ENCODE peak calls at places on chromosomes 13 and 19, in seven cellular contexts. One of them, this sample, is unnamed.

GRCh38 chr19:12676384-12676792 is 5.3 kb downstream of the DHPS start:
- DNase-seq in T-helper 2 cell: peak; percentile 80
- DNase-seq in GM04503: no peak
- DNase-seq in spleen: peak; percentile 95
- DNase-seq in stimulated activated CD4-positive, alpha-beta T cell treated with anti-CD3 and anti-CD28 coated beads, TNF-alpha, amount 100 ng/mL, for 4 hours: peak; percentile 66
- DNase-seq in T-helper 1 cell: peak; percentile 65
- DNase-seq in astrocyte of the spinal cord: peak; percentile 64
- DNase-seq in this sample: peak; percentile 94

GRCh38 chr13:98613591-98613990 is 36.7 kb upstream of the STK24 start:
- DNase-seq in T-helper 2 cell: no peak
- DNase-seq in GM04503: no peak
- DNase-seq in spleen: no peak
- DNase-seq in stimulated activated CD4-positive, alpha-beta T cell treated with anti-CD3 and anti-CD28 coated beads, TNF-alpha, amount 100 ng/mL, for 4 hours: no peak
- DNase-seq in T-helper 1 cell: no peak
- DNase-seq in astrocyte of the spinal cord: no peak
- DNase-seq in this sample: no peak

GRCh38 chr19:48344892-48345291 is 18.8 kb downstream of the TMEM143 start:
- DNase-seq in T-helper 2 cell: no peak
- DNase-seq in GM04503: no peak
- DNase-seq in spleen: no peak
- DNase-seq in stimulated activated CD4-positive, alpha-beta T cell treated with anti-CD3 and anti-CD28 coated beads, TNF-alpha, amount 100 ng/mL, for 4 hours: no peak
- DNase-seq in T-helper 1 cell: no peak
- DNase-seq in astrocyte of the spinal cord: no peak
- DNase-seq in this sample: no peak

GRCh38 chr13:36275190-36276002 is 22.2 kb downstream of the CCDC169 start:
- DNase-seq in T-helper 2 cell: peak; percentile 31
- DNase-seq in GM04503: no peak
- DNase-seq in spleen: no peak
- DNase-seq in stimulated activated CD4-positive, alpha-beta T cell treated with anti-CD3 and anti-CD28 coated beads, TNF-alpha, amount 100 ng/mL, for 4 hours: no peak
- DNase-seq in T-helper 1 cell: no peak
- DNase-seq in astrocyte of the spinal cord: peak; percentile 82
- DNase-seq in this sample: no peak

GRCh38 chr19:51903192-51903591 is 1.6 kb downstream of the ZNF649 start:
- DNase-seq in T-helper 2 cell: no peak
- DNase-seq in GM04503: no peak
- DNase-seq in spleen: no peak
- DNase-seq in stimulated activated CD4-positive, alpha-beta T cell treated with anti-CD3 and anti-CD28 coated beads, TNF-alpha, amount 100 ng/mL, for 4 hours: no peak
- DNase-seq in T-helper 1 cell: no peak
- DNase-seq in astrocyte of the spinal cord: no peak
- DNase-seq in this sample: no peak

GRCh38 chr13:94079876-94080275 is 399.6 kb downstream of the DCT start:
- DNase-seq in T-helper 2 cell: no peak
- DNase-seq in GM04503: peak; percentile 52
- DNase-seq in spleen: no peak
- DNase-seq in stimulated activated CD4-positive, alpha-beta T cell treated with anti-CD3 and anti-CD28 coated beads, TNF-alpha, amount 100 ng/mL, for 4 hours: no peak
- DNase-seq in T-helper 1 cell: no peak
- DNase-seq in astrocyte of the spinal cord: peak; percentile 64
- DNase-seq in this sample: no peak

GRCh38 chr19:35991731-35992450 is 3.1 kb upstream of the SDHAF1 start:
- DNase-seq in T-helper 2 cell: no peak
- DNase-seq in GM04503: no peak
- DNase-seq in spleen: no peak
- DNase-seq in stimulated activated CD4-positive, alpha-beta T cell treated with anti-CD3 and anti-CD28 coated beads, TNF-alpha, amount 100 ng/mL, for 4 hours: no peak
- DNase-seq in T-helper 1 cell: no peak
- DNase-seq in astrocyte of the spinal cord: no peak
- DNase-seq in this sample: no peak

GRCh38 chr19:16621165-16621800 is 6.7 kb downstream of the MED26 start:
- DNase-seq in T-helper 2 cell: no peak
- DNase-seq in GM04503: no peak
- DNase-seq in spleen: no peak
- DNase-seq in stimulated activated CD4-positive, alpha-beta T cell treated with anti-CD3 and anti-CD28 coated beads, TNF-alpha, amount 100 ng/mL, for 4 hours: no peak
- DNase-seq in T-helper 1 cell: no peak
- DNase-seq in astrocyte of the spinal cord: no peak
- DNase-seq in this sample: no peak

GRCh38 chr13:28394422-28394821 is 100.5 kb downstream of the FLT1 start:
- DNase-seq in T-helper 2 cell: no peak
- DNase-seq in GM04503: no peak
- DNase-seq in spleen: no peak
- DNase-seq in stimulated activated CD4-positive, alpha-beta T cell treated with anti-CD3 and anti-CD28 coated beads, TNF-alpha, amount 100 ng/mL, for 4 hours: no peak
- DNase-seq in T-helper 1 cell: no peak
- DNase-seq in astrocyte of the spinal cord: peak; percentile 2
- DNase-seq in this sample: no peak

GRCh38 chr13:73849292-73849691 is 284.9 kb downstream of the KLF12 start:
- DNase-seq in T-helper 2 cell: peak; percentile 51
- DNase-seq in GM04503: no peak
- DNase-seq in spleen: no peak
- DNase-seq in stimulated activated CD4-positive, alpha-beta T cell treated with anti-CD3 and anti-CD28 coated beads, TNF-alpha, amount 100 ng/mL, for 4 hours: no peak
- DNase-seq in T-helper 1 cell: no peak
- DNase-seq in astrocyte of the spinal cord: peak; percentile 57
- DNase-seq in this sample: no peak

GRCh38 chr19:46288896-46289588 is 7.8 kb upstream of the HIF3A start:
- DNase-seq in T-helper 2 cell: no peak
- DNase-seq in GM04503: no peak
- DNase-seq in spleen: no peak
- DNase-seq in stimulated activated CD4-positive, alpha-beta T cell treated with anti-CD3 and anti-CD28 coated beads, TNF-alpha, amount 100 ng/mL, for 4 hours: no peak
- DNase-seq in T-helper 1 cell: no peak
- DNase-seq in astrocyte of the spinal cord: peak; percentile 94
- DNase-seq in this sample: no peak

GRCh38 chr13:73451120-73452029 is 392.6 kb downstream of the KLF5 start:
- DNase-seq in T-helper 2 cell: no peak
- DNase-seq in GM04503: no peak
- DNase-seq in spleen: no peak
- DNase-seq in stimulated activated CD4-positive, alpha-beta T cell treated with anti-CD3 and anti-CD28 coated beads, TNF-alpha, amount 100 ng/mL, for 4 hours: no peak
- DNase-seq in T-helper 1 cell: no peak
- DNase-seq in astrocyte of the spinal cord: peak; percentile 19
- DNase-seq in this sample: no peak

GRCh38 chr19:8515317-8515716 is 1.4 kb upstream of the ZNF414 start:
- DNase-seq in T-helper 2 cell: peak; percentile 95
- DNase-seq in GM04503: no peak
- DNase-seq in spleen: peak; percentile 85
- DNase-seq in stimulated activated CD4-positive, alpha-beta T cell treated with anti-CD3 and anti-CD28 coated beads, TNF-alpha, amount 100 ng/mL, for 4 hours: no peak
- DNase-seq in T-helper 1 cell: peak; percentile 34
- DNase-seq in astrocyte of the spinal cord: no peak
- DNase-seq in this sample: no peak

GRCh38 chr19:48415395-48415794 is 21.9 kb downstream of the GRIN2D start:
- DNase-seq in T-helper 2 cell: peak; percentile 83
- DNase-seq in GM04503: no peak
- DNase-seq in spleen: peak; percentile 85
- DNase-seq in stimulated activated CD4-positive, alpha-beta T cell treated with anti-CD3 and anti-CD28 coated beads, TNF-alpha, amount 100 ng/mL, for 4 hours: no peak
- DNase-seq in T-helper 1 cell: peak; percentile 70
- DNase-seq in astrocyte of the spinal cord: peak; percentile 64
- DNase-seq in this sample: peak; percentile 93

GRCh38 chr19:18438331-18439024 is 545 bp upstream of the ISYNA1 start:
- DNase-seq in T-helper 2 cell: no peak
- DNase-seq in GM04503: no peak
- DNase-seq in spleen: peak; percentile 84
- DNase-seq in stimulated activated CD4-positive, alpha-beta T cell treated with anti-CD3 and anti-CD28 coated beads, TNF-alpha, amount 100 ng/mL, for 4 hours: no peak
- DNase-seq in T-helper 1 cell: no peak
- DNase-seq in astrocyte of the spinal cord: peak; percentile 37
- DNase-seq in this sample: no peak

GRCh38 chr19:45553464-45553863 is 31.1 kb downstream of the OPA3 start:
- DNase-seq in T-helper 2 cell: no peak
- DNase-seq in GM04503: no peak
- DNase-seq in spleen: no peak
- DNase-seq in stimulated activated CD4-positive, alpha-beta T cell treated with anti-CD3 and anti-CD28 coated beads, TNF-alpha, amount 100 ng/mL, for 4 hours: no peak
- DNase-seq in T-helper 1 cell: no peak
- DNase-seq in astrocyte of the spinal cord: no peak
- DNase-seq in this sample: no peak

GRCh38 chr19:38079926-38080380 is 144.1 kb downstream of the DPF1 start:
- DNase-seq in T-helper 2 cell: peak; percentile 17
- DNase-seq in GM04503: peak; percentile 83
- DNase-seq in spleen: no peak
- DNase-seq in stimulated activated CD4-positive, alpha-beta T cell treated with anti-CD3 and anti-CD28 coated beads, TNF-alpha, amount 100 ng/mL, for 4 hours: no peak
- DNase-seq in T-helper 1 cell: no peak
- DNase-seq in astrocyte of the spinal cord: peak; percentile 89
- DNase-seq in this sample: no peak

GRCh38 chr13:52361225-52361624 is 44.7 kb downstream of the THSD1 start:
- DNase-seq in T-helper 2 cell: no peak
- DNase-seq in GM04503: no peak
- DNase-seq in spleen: no peak
- DNase-seq in stimulated activated CD4-positive, alpha-beta T cell treated with anti-CD3 and anti-CD28 coated beads, TNF-alpha, amount 100 ng/mL, for 4 hours: no peak
- DNase-seq in T-helper 1 cell: no peak
- DNase-seq in astrocyte of the spinal cord: no peak
- DNase-seq in this sample: no peak

GRCh38 chr13:38519229-38519910 is 167.5 kb upstream of the FREM2 start:
- DNase-seq in T-helper 2 cell: no peak
- DNase-seq in GM04503: no peak
- DNase-seq in spleen: no peak
- DNase-seq in stimulated activated CD4-positive, alpha-beta T cell treated with anti-CD3 and anti-CD28 coated beads, TNF-alpha, amount 100 ng/mL, for 4 hours: no peak
- DNase-seq in T-helper 1 cell: no peak
- DNase-seq in astrocyte of the spinal cord: no peak
- DNase-seq in this sample: no peak

GRCh38 chr13:26977541-26977940 is 194.1 kb downstream of the USP12 start:
- DNase-seq in T-helper 2 cell: peak; percentile 8
- DNase-seq in GM04503: no peak
- DNase-seq in spleen: peak; percentile 56
- DNase-seq in stimulated activated CD4-positive, alpha-beta T cell treated with anti-CD3 and anti-CD28 coated beads, TNF-alpha, amount 100 ng/mL, for 4 hours: no peak
- DNase-seq in T-helper 1 cell: no peak
- DNase-seq in astrocyte of the spinal cord: no peak
- DNase-seq in this sample: no peak

GRCh38 chr19:28485300-28485699 is 727.7 kb downstream of the UQCRFS1 start:
- DNase-seq in T-helper 2 cell: no peak
- DNase-seq in GM04503: no peak
- DNase-seq in spleen: peak; percentile 71
- DNase-seq in stimulated activated CD4-positive, alpha-beta T cell treated with anti-CD3 and anti-CD28 coated beads, TNF-alpha, amount 100 ng/mL, for 4 hours: no peak
- DNase-seq in T-helper 1 cell: no peak
- DNase-seq in astrocyte of the spinal cord: no peak
- DNase-seq in this sample: peak; percentile 59

GRCh38 chr19:41376241-41376997 is at the start of gene TMEM91:
- DNase-seq in T-helper 2 cell: peak; percentile 37
- DNase-seq in GM04503: no peak
- DNase-seq in spleen: peak; percentile 84
- DNase-seq in stimulated activated CD4-positive, alpha-beta T cell treated with anti-CD3 and anti-CD28 coated beads, TNF-alpha, amount 100 ng/mL, for 4 hours: no peak
- DNase-seq in T-helper 1 cell: peak; percentile 14
- DNase-seq in astrocyte of the spinal cord: no peak
- DNase-seq in this sample: peak; percentile 84

GRCh38 chr13:104750377-104750776 is 1684.2 kb upstream of the SLC10A2 start:
- DNase-seq in T-helper 2 cell: no peak
- DNase-seq in GM04503: no peak
- DNase-seq in spleen: no peak
- DNase-seq in stimulated activated CD4-positive, alpha-beta T cell treated with anti-CD3 and anti-CD28 coated beads, TNF-alpha, amount 100 ng/mL, for 4 hours: no peak
- DNase-seq in T-helper 1 cell: no peak
- DNase-seq in astrocyte of the spinal cord: peak; percentile 20
- DNase-seq in this sample: no peak

GRCh38 chr13:31167490-31167889 is 5.8 kb upstream of the HSPH1 start:
- DNase-seq in T-helper 2 cell: peak; percentile 48
- DNase-seq in GM04503: no peak
- DNase-seq in spleen: no peak
- DNase-seq in stimulated activated CD4-positive, alpha-beta T cell treated with anti-CD3 and anti-CD28 coated beads, TNF-alpha, amount 100 ng/mL, for 4 hours: no peak
- DNase-seq in T-helper 1 cell: no peak
- DNase-seq in astrocyte of the spinal cord: no peak
- DNase-seq in this sample: no peak

This sample was measured in aorta.